ENCODE peak calls at places on chromosomes 2 and 18, in nine cellular contexts. Z is esophagus squamous epithelium, R is stomach, U is uterus, M is body of pancreas, H is astrocyte, X is psoas muscle, C is tibial artery, P is IMR-90. J is an unnamed sample.

GRCh38 chr2:16650287-16651249 is 15.1 kb downstream of the CYRIA start:
- DNase-seq in Z (no peak), R (no peak), U (no peak), M (no peak), H (peak; percentile 76), X (no peak), C (no peak), P (peak; percentile 78), J (no peak)

GRCh38 chr2:1867141-1867540 is 122.8 kb upstream of the PXDN start:
- DNase-seq in Z (no peak), R (no peak), U (no peak), M (no peak), H (no peak), X (no peak), C (no peak), P (no peak), J (no peak)

GRCh38 chr18:22936515-22936914 is 3.4 kb downstream of the RBBP8 start:
- DNase-seq in Z (no peak), R (no peak), U (no peak), M (no peak), H (no peak), X (no peak), C (no peak), P (no peak), J (no peak)

GRCh38 chr2:88038263-88039105 is 17.1 kb downstream of the KRCC1 start:
- DNase-seq in Z (no peak), R (no peak), U (no peak), M (no peak), H (peak; percentile 93), X (no peak), C (no peak), P (peak; percentile 97), J (no peak)

GRCh38 chr2:218879881-218880748 is 537 bp upstream of the WNT10A start:
- DNase-seq in Z (no peak), R (peak; percentile 63), U (no peak), M (no peak), H (no peak), X (peak; percentile 44), C (no peak), P (no peak), J (no peak)

GRCh38 chr18:22441638-22442037 is 23.9 kb upstream of the CTAGE1 start:
- DNase-seq in Z (no peak), R (no peak), U (no peak), M (no peak), H (no peak), X (no peak), C (no peak), P (no peak), J (no peak)

GRCh38 chr2:205188516-205189138 is 493.7 kb upstream of the NRP2 start:
- DNase-seq in Z (no peak), R (no peak), U (peak; percentile 78), M (peak; percentile 36), H (peak; percentile 42), X (peak; percentile 45), C (peak; percentile 66), P (peak; percentile 82), J (peak; percentile 14)

GRCh38 chr2:176082885-176083731 is 654 bp downstream of the EVX2 start:
- DNase-seq in Z (no peak), R (no peak), U (no peak), M (no peak), H (no peak), X (no peak), C (no peak), P (no peak), J (no peak)

GRCh38 chr18:33839452-33840225 is 261.6 kb downstream of the ASXL3 start:
- DNase-seq in Z (no peak), R (no peak), U (no peak), M (peak; percentile 41), H (peak; percentile 34), X (peak; percentile 14), C (no peak), P (peak; percentile 48), J (no peak)

DNA sequence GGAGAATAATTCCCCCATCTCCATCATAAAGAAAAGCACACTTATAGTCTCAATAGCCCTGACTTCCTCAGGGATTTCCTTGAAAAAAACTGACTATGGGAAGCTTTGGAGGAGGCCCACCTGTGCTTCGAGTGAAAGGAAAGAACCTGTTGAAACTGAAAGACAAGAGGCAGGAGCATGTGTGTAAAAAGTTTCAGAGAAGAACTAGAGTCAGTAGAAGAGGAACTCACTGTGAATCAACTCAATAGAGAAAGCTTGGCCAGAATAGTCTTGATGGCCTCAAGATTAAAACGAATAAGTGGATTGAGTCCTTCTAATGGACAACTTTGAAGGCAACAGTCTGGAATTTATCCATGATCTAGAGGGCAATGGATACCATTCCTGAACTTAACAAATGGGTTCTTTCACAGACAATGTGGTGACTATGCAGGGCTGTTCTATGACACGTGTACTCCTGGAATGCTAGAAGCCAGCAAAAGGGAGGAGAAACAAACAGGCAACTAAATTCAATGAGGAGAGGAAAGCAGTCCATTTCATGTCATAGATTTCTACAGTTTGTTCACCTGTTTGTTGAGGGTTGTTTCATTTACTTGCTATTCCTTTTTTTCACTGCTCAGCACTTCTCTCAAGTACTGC is 442.3 kb downstream of the GRB14 start:
- DNase-seq in Z (no peak), R (no peak), U (no peak), M (no peak), H (peak; percentile 34), X (no peak), C (no peak), P (peak; percentile 24), J (no peak)
- H3K27me3 ChIP-seq in Z (no peaks in the 10 kb centered on the region), R (no peaks in the 10 kb centered on the region), U (no peaks in the 10 kb centered on the region), M (no peaks in the 10 kb centered on the region), H (no peaks in the 10 kb centered on the region), X (no peaks in the 10 kb centered on the region), C (no peaks in the 10 kb centered on the region), P (no peaks in the 10 kb centered on the region), J (no peaks in the 10 kb centered on the region)

DNA sequence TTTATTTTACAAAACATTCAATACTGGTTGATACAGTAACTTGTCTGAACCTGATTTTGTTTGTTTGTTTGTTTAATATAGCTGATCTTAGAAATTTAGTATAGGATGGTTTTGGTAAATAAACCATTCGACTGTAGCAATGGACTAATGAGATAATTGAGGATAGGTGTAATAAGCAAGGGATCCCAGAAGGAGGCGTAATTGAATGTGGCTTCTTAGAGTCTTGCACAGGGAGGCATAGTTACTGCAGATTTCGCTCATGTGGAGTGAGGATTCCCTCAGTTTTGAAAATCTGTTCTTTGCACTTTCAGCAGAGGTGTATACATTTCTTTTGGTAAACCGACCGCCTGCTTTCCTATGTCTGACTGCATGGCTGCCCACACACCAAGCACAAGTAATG is 709.6 kb downstream of the SOCS6 start:
- DNase-seq in Z (no peak), R (no peak), U (no peak), M (no peak), H (no peak), X (no peak), C (no peak), P (no peak), J (no peak)
- TF ChIP-seq CTCF in Z (no peak), R (no peak), U (no peak), M (no peak), H (peak; percentile 11), X (no peak), C (no peak), P (peak; percentile 9), J (no peak)

DNA sequence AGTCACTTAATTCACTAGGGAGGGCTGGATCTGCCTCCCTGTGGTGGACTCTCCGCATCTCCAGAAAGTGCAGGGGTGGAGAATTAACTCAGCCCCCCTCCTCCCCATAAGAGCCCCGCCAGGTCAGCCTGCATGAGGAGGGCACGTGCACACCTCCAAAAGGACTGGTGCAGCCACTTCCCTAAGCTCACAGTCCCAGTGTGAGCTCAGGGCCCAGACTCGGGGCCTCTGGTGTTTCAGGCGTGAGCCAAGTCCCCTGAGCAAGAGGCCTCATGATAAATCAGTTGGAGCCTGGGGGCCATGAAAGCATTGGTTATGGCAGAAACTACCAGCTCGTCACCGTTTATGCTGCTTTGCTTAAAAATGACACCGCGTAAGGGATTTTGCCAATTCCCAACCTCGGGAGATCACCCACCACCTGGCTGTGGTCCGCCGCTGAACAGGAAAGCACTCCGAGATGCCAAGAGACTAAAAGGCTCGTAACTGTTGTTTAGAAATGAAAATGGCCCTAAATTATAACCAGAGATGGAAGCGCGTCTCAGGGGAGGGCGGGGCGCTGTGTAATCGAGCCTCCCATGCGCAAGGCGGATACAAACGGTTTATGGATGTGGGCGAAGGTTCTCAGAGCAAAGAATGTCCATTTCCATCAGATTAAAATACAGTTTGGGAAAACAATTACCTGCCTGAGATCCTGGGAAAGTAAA is 141.6 kb downstream of the BCL2 start:
- DNase-seq in Z (no peak), R (no peak), U (peak; percentile 77), M (peak; percentile 20), H (no peak), X (peak; percentile 58), C (no peak), P (no peak), J (no peak)
- H3K4me1 ChIP-seq in Z (peaks cover 7% of the 10 kb centered on the region), R (no peaks in the 10 kb centered on the region), U (no peaks in the 10 kb centered on the region), M (peaks cover 11% of the 10 kb centered on the region), H (no peaks in the 10 kb centered on the region), X (peaks cover 36% of the 10 kb centered on the region), C (peaks cover 72% of the 10 kb centered on the region), P (no peaks in the 10 kb centered on the region), J (peaks cover 37% of the 10 kb centered on the region)

GRCh38 chr2:113278812-113279139 is at the start of gene PAX8:
- DNase-seq in Z (no peak), R (no peak), U (no peak), M (no peak), H (no peak), X (no peak), C (no peak), P (no peak), J (no peak)
- H3K27me3 ChIP-seq in Z (no peaks in the 10 kb centered on the region), R (peaks cover 39% of the 10 kb centered on the region), U (peaks cover 34% of the 10 kb centered on the region), M (peaks cover 15% of the 10 kb centered on the region), H (peaks cover 41% of the 10 kb centered on the region), X (no peaks in the 10 kb centered on the region), C (peaks cover 52% of the 10 kb centered on the region), P (peaks cover 50% of the 10 kb centered on the region), J (peaks cover 48% of the 10 kb centered on the region)

GRCh38 chr2:28419003-28419704 is 26.5 kb downstream of the FOSL2 start:
- DNase-seq in Z (no peak), R (no peak), U (no peak), M (no peak), H (no peak), X (no peak), C (peak; percentile 51), P (no peak), J (no peak)
- TF ChIP-seq CTCF in Z (no peak), R (no peak), U (no peak), M (no peak), H (no peak), X (no peak), C (no peak), P (no peak), J (no peak)

DNA sequence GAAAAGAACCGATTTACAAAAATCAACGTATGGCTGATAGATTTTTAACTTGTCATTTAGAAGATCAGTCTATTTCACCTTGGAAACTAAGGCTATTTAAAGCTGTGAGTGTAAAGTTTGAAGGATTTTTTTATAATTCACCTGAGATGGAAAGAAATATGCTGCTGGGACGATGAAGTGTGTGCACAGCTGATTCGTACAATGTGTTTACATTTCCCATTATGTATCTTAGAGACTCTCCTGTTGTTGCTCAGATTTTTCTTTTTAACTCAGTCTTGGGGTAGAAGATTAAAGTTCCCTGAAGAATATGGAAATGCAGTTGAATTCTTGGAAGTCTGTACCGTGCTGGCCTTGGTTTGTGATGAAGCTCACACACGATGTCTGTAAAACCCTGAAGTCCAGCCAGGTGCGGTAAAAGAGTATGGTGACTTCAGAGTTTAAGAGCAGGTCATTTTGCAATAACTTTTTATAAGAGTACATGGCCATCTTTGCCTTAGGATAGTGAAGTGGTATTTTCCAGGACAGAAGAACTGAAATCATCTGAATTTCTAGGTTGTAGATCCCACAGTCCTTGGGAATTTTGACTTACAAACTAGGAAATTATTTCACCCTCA is 250.1 kb downstream of the PRKCE start:
- DNase-seq in Z (no peak), R (no peak), U (no peak), M (no peak), H (no peak), X (no peak), C (no peak), P (no peak), J (no peak)
- H3K4me1 ChIP-seq in Z (no peaks in the 10 kb centered on the region), R (no peaks in the 10 kb centered on the region), U (no peaks in the 10 kb centered on the region), M (peaks cover 27% of the 10 kb centered on the region), H (peaks cover 8% of the 10 kb centered on the region), X (no peaks in the 10 kb centered on the region), C (peaks cover 7% of the 10 kb centered on the region), P (no peaks in the 10 kb centered on the region), J (peaks cover 3% of the 10 kb centered on the region)

GRCh38 chr2:189570565-189570964 is 10.0 kb downstream of the SLC40A1 start:
- DNase-seq in Z (no peak), R (no peak), U (no peak), M (no peak), H (peak; percentile 89), X (no peak), C (no peak), P (peak; percentile 84), J (no peak)
- H3K27me3 ChIP-seq in Z (no peaks in the 10 kb centered on the region), R (no peaks in the 10 kb centered on the region), U (no peaks in the 10 kb centered on the region), M (no peaks in the 10 kb centered on the region), H (no peaks in the 10 kb centered on the region), X (no peaks in the 10 kb centered on the region), C (no peaks in the 10 kb centered on the region), P (no peaks in the 10 kb centered on the region), J (no peaks in the 10 kb centered on the region)